ENCODE peak calls at places on chromosomes 4 and X, in six cellular contexts. C is NCI-H774; S is NCI-H1694 treated with DMSO at 0.1 percent for 48 hours; V is COR-L47; T is stimulated activated CD4-positive, alpha-beta T cell treated with anti-CD3 and anti-CD28 coated beads, Interleukin-15, amount 100 ng/mL, for 24 hours; Y is T-helper 2 cell. H is an unnamed sample.

GRCh38 chrX:39814391-39814790 is 283.4 kb downstream of the BCOR start:
- DNase-seq in C (peak; percentile 25), S (peak; percentile 54), V (peak; percentile 18), T (peak; percentile 33), Y (no peak), H (peak; percentile 17)

GRCh38 chr4:126779001-126779400 is 853.8 kb upstream of the INTU start:
- DNase-seq in C (no peak), S (no peak), V (no peak), T (no peak), Y (no peak), H (no peak)

GRCh38 chrX:119145241-119145653 is 17.6 kb upstream of the KIAA1210 start:
- DNase-seq in C (no peak), S (no peak), V (no peak), T (peak; percentile 9), Y (no peak), H (no peak)

GRCh38 chr4:125849869-125850268 is 535.1 kb downstream of the FAT4 start:
- DNase-seq in C (no peak), S (no peak), V (no peak), T (no peak), Y (no peak), H (no peak)

GRCh38 chr4:7295917-7296660 is 103.8 kb downstream of the SORCS2 start:
- DNase-seq in C (no peak), S (no peak), V (no peak), T (peak; percentile 40), Y (no peak), H (no peak)

GRCh38 chr4:15043226-15043625 is 40.9 kb downstream of the CPEB2 start:
- DNase-seq in C (no peak), S (no peak), V (peak; percentile 1), T (no peak), Y (no peak), H (no peak)

GRCh38 chr4:67713531-67714247 is 12.7 kb upstream of the UBA6 start:
- DNase-seq in C (no peak), S (no peak), V (no peak), T (no peak), Y (no peak), H (no peak)

GRCh38 chr4:8916251-8916913 is 44.7 kb upstream of the HMX1 start:
- DNase-seq in C (no peak), S (no peak), V (no peak), T (no peak), Y (no peak), H (no peak)

GRCh38 chrX:136754641-136755040 is 26.1 kb downstream of the ARHGEF6 start:
- DNase-seq in C (peak; percentile 5), S (no peak), V (no peak), T (peak; percentile 20), Y (no peak), H (peak; percentile 19)

GRCh38 chr4:185640809-185641675 is 105.7 kb upstream of the PDLIM3 start:
- DNase-seq in C (peak; percentile 2), S (peak; percentile 73), V (peak; percentile 69), T (no peak), Y (no peak), H (no peak)

GRCh38 chr4:52635130-52635529 is 24.0 kb downstream of the USP46 start:
- DNase-seq in C (no peak), S (no peak), V (no peak), T (no peak), Y (no peak), H (no peak)

GRCh38 chr4:3484057-3484973 is 21.2 kb downstream of the DOK7 start:
- DNase-seq in C (no peak), S (no peak), V (peak; percentile 83), T (no peak), Y (no peak), H (no peak)

GRCh38 chr4:152614337-152614736 is 65.5 kb downstream of the TMEM154 start:
- DNase-seq in C (no peak), S (no peak), V (no peak), T (no peak), Y (no peak), H (no peak)

GRCh38 chrX:72297953-72298730 is 7.6 kb downstream of the CITED1 start:
- DNase-seq in C (no peak), S (no peak), V (no peak), T (no peak), Y (no peak), H (no peak)

GRCh38 chr4:153332936-153333335 is 11.6 kb upstream of the MND1 start:
- DNase-seq in C (no peak), S (no peak), V (no peak), T (no peak), Y (no peak), H (no peak)

GRCh38 chr4:98641906-98642668 is 16.3 kb downstream of the TSPAN5 start:
- DNase-seq in C (no peak), S (no peak), V (no peak), T (no peak), Y (no peak), H (no peak)

GRCh38 chrX:56219702-56220101 is 12.5 kb upstream of the KLF8 start:
- DNase-seq in C (no peak), S (no peak), V (no peak), T (no peak), Y (no peak), H (no peak)

GRCh38 chrX:40184968-40185367 is 87.2 kb upstream of the BCOR start:
- DNase-seq in C (no peak), S (no peak), V (no peak), T (no peak), Y (no peak), H (no peak)

GRCh38 chr4:14177987-14178386 is 550.5 kb upstream of the BOD1L1 start:
- DNase-seq in C (no peak), S (no peak), V (no peak), T (peak; percentile 1), Y (no peak), H (no peak)

GRCh38 chrX:151396042-151396826 is 772 bp upstream of the VMA21 start:
- DNase-seq in C (peak; percentile 83), S (peak; percentile 47), V (peak; percentile 77), T (peak; percentile 44), Y (no peak), H (peak; percentile 41)

GRCh38 chrX:136268051-136269048 is 17.1 kb upstream of the MAP7D3 start:
- DNase-seq in C (peak; percentile 22), S (peak; percentile 45), V (no peak), T (peak; percentile 48), Y (no peak), H (peak; percentile 54)

GRCh38 chr4:123871351-123871750 is 474.8 kb downstream of the SPRY1 start:
- DNase-seq in C (no peak), S (no peak), V (no peak), T (no peak), Y (no peak), H (no peak)

GRCh38 chrX:11437642-11438379 is 144.6 kb downstream of the AMELX start:
- DNase-seq in C (no peak), S (no peak), V (no peak), T (no peak), Y (no peak), H (no peak)

GRCh38 chr4:121199742-121200561 is 35.8 kb upstream of the TNIP3 start:
- DNase-seq in C (no peak), S (no peak), V (no peak), T (peak; percentile 35), Y (no peak), H (peak; percentile 26)

GRCh38 chr4:2873329-2873728 is 29.7 kb downstream of the ADD1 start:
- DNase-seq in C (no peak), S (no peak), V (no peak), T (no peak), Y (no peak), H (no peak)

GRCh38 chr4:140037353-140038030 is 116.5 kb downstream of the MAML3 start:
- DNase-seq in C (no peak), S (no peak), V (peak; percentile 23), T (no peak), Y (no peak), H (no peak)

GRCh38 chrX:78237127-78237526 is 90.3 kb downstream of the CYSLTR1 start:
- DNase-seq in C (no peak), S (no peak), V (no peak), T (no peak), Y (no peak), H (no peak)

GRCh38 chr4:179145746-179146530 is 1703.7 kb upstream of the AGA start:
- DNase-seq in C (no peak), S (no peak), V (no peak), T (no peak), Y (no peak), H (no peak)

GRCh38 chr4:108796173-108796572 is 33.3 kb upstream of the ETNPPL start:
- DNase-seq in C (no peak), S (no peak), V (no peak), T (no peak), Y (no peak), H (no peak)

GRCh38 chr4:174549696-174550095 is 27.4 kb upstream of the HPGD start:
- DNase-seq in C (no peak), S (no peak), V (no peak), T (no peak), Y (no peak), H (no peak)

GRCh38 chr4:42167709-42168108 is 15.3 kb upstream of the BEND4 start:
- DNase-seq in C (no peak), S (no peak), V (no peak), T (no peak), Y (no peak), H (no peak)

GRCh38 chr4:62544428-62544827 is 1344.3 kb downstream of the ADGRL3 start:
- DNase-seq in C (no peak), S (no peak), V (no peak), T (no peak), Y (no peak), H (no peak)

GRCh38 chr4:87060957-87061356 is 126.1 kb downstream of the AFF1 start:
- DNase-seq in C (no peak), S (no peak), V (no peak), T (peak; percentile 19), Y (no peak), H (no peak)

GRCh38 chr4:98932539-98932938 is 3.6 kb upstream of the EIF4E start:
- DNase-seq in C (no peak), S (no peak), V (no peak), T (no peak), Y (no peak), H (no peak)

GRCh38 chrX:2666491-2666890 is 24.6 kb upstream of the CD99 start:
- DNase-seq in C (no peak), S (no peak), V (no peak), T (no peak), Y (no peak), H (no peak)